ENCODE peak calls at places on chromosomes 5 and 9, in nine cellular contexts. D, C, X, A, Y, M, L, W and S are unnamed samples.

GRCh38 chr9:132864691-132865090 is 13.4 kb downstream of the AK8 start:
- DNase-seq in D (no peak), C (no peak), X (no peak), A (no peak), Y (no peak), M (no peak), L (no peak), W (no peak), S (no peak)

GRCh38 chr9:130444565-130445221 is at the start of gene ASS1:
- DNase-seq in D (peak), C (peak), X (peak), A (no peak), Y (peak), M (peak), L (peak), W (no peak), S (peak)

GRCh38 chr9:122807271-122807900 is 7.5 kb downstream of the OR1K1 start:
- DNase-seq in D (no peak), C (no peak), X (no peak), A (no peak), Y (no peak), M (no peak), L (no peak), W (no peak), S (no peak)

GRCh38 chr5:108753877-108754276 is 6.2 kb downstream of the FER start:
- DNase-seq in D (no peak), C (no peak), X (no peak), A (no peak), Y (no peak), M (no peak), L (no peak), W (no peak), S (no peak)

GRCh38 chr9:35974800-35975199 is 16.8 kb upstream of the OR2S2 start:
- DNase-seq in D (no peak), C (no peak), X (no peak), A (no peak), Y (no peak), M (no peak), L (no peak), W (no peak), S (no peak)

GRCh38 chr5:145953202-145953601 is 16.8 kb downstream of the SH3RF2 start:
- DNase-seq in D (no peak), C (no peak), X (no peak), A (no peak), Y (no peak), M (no peak), L (no peak), W (no peak), S (peak)

GRCh38 chr5:60014331-60014730 is 120.8 kb upstream of the PDE4D start:
- DNase-seq in D (no peak), C (no peak), X (no peak), A (no peak), Y (no peak), M (no peak), L (no peak), W (no peak), S (no peak)

GRCh38 chr9:130765135-130766030 is 69.7 kb upstream of the ABL1 start:
- DNase-seq in D (no peak), C (peak), X (no peak), A (no peak), Y (no peak), M (no peak), L (no peak), W (no peak), S (no peak)

GRCh38 chr5:132046915-132047314 is 13.5 kb upstream of the IL3 start:
- DNase-seq in D (peak), C (no peak), X (no peak), A (no peak), Y (no peak), M (no peak), L (no peak), W (no peak), S (peak)

GRCh38 chr5:103456476-103456875 is 106.1 kb downstream of the NUDT12 start:
- DNase-seq in D (no peak), C (no peak), X (no peak), A (no peak), Y (no peak), M (no peak), L (no peak), W (no peak), S (no peak)

GRCh38 chr9:132026932-132027585 is 52.6 kb downstream of the MED27 start:
- DNase-seq in D (no peak), C (peak), X (no peak), A (no peak), Y (no peak), M (no peak), L (no peak), W (no peak), S (no peak)

GRCh38 chr5:162160401-162160800 is 92.8 kb downstream of the GABRG2 start:
- DNase-seq in D (no peak), C (no peak), X (no peak), A (no peak), Y (no peak), M (no peak), L (no peak), W (no peak), S (no peak)

GRCh38 chr5:42807722-42808447 is 3.8 kb downstream of the SELENOP start:
- DNase-seq in D (no peak), C (no peak), X (peak), A (no peak), Y (no peak), M (peak), L (no peak), W (no peak), S (no peak)

GRCh38 chr5:34957857-34958690 is 28.7 kb downstream of the DNAJC21 start:
- DNase-seq in D (no peak), C (peak), X (no peak), A (peak), Y (no peak), M (peak), L (peak), W (no peak), S (peak)

GRCh38 chr5:141094481-141095262 is at the start of gene PCDHB2:
- DNase-seq in D (no peak), C (peak), X (no peak), A (peak), Y (no peak), M (peak), L (peak), W (no peak), S (peak)

GRCh38 chr5:65024681-65025080 is 256.0 kb downstream of the CWC27 start:
- DNase-seq in D (no peak), C (no peak), X (no peak), A (no peak), Y (no peak), M (no peak), L (no peak), W (no peak), S (no peak)
- TF ChIP-seq CTCF in D (no peak), C (no peak), X (no peak), A (no peak), Y (no peak), M (no peak), L (no peak), W (no peak), S (no peak)

DNA sequence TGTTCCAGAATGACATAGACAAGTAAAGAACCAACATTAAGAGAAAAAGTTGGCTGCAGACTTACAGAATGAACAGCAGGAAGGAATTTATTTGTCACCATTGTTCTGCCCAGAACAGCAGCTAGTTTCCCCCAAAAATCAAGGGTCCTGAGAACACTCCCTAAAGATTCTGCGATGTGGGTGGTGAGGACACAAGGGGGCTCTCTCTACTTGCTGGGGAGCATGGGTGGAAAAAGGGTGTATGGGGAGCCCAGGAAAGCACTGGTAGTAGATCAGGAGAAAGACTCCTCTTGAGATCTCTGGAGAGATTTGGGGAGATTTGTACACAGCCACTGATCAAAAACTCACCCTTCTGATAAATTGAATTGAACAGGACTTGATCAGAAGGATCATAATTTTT is 316.5 kb downstream of the KCTD16 start:
- DNase-seq in D (no peak), C (no peak), X (no peak), A (no peak), Y (no peak), M (no peak), L (no peak), W (no peak), S (no peak)
- TF ChIP-seq CTCF in D (no peak), C (no peak), X (no peak), A (no peak), Y (no peak), M (no peak), L (no peak), W (no peak), S (no peak)

DNA sequence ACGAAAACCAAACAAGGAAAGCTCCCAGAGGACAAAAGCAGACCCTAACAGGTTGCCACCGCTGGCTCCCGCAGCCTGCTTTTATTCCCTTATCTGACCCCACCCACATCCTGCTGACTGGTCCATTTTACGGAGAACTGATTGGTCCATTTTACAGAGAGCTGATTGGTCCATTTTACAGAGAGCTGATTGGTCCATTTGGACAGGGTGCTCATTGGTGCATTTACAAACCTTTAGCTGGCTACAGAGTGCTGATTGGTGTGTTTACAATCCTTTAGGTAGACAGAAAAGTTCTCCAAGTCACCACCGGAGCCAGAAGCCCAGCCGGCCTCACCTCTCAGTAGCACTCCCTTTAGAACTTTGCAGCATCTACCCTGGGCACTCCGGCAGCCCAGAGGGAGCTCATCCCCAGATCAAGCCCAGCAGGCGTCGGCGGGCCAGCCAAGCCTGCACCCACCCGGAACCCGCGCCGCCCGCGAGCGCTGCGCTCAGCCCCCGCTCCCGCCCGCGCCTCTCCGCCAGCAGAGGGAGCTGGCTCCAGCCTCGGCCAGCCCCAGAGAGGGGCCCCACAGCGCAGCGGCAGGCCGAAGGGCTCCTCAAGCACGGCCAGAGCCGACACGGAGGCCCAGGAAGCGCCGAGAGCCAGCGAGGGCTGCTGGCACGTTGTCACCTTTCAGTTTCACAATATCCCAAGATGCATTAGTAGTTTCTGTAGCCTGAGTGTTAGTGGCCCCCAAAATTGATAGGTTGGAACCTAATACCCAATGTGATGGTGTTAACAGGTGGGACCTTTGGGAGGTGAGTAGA is 35.3 kb upstream of the CLPTM1L start:
- DNase-seq in D (no peak), C (peak), X (no peak), A (peak), Y (no peak), M (peak), L (peak), W (no peak), S (peak)
- TF ChIP-seq CTCF in D (peak), C (peak), X (peak), A (peak), Y (peak), M (peak), L (peak), W (no peak), S (peak)

GRCh38 chr9:87500491-87500890 is 2.8 kb downstream of the DAPK1 start:
- DNase-seq in D (no peak), C (no peak), X (no peak), A (no peak), Y (no peak), M (no peak), L (no peak), W (no peak), S (no peak)
- TF ChIP-seq CTCF in D (no peak), C (peak), X (no peak), A (peak), Y (no peak), M (no peak), L (no peak), W (no peak), S (peak)

GRCh38 chr5:171388816-171389168 is 1.1 kb downstream of the NPM1 start:
- DNase-seq in D (no peak), C (no peak), X (no peak), A (no peak), Y (no peak), M (no peak), L (no peak), W (no peak), S (no peak)

GRCh38 chr5:171387255-171387969 is at the start of gene NPM1:
- DNase-seq in D (peak), C (peak), X (peak), A (peak), Y (peak), M (peak), L (peak), W (peak), S (peak)

GRCh38 chr5:171386006-171386671 is 1.5 kb upstream of the NPM1 start:
- DNase-seq in D (no peak), C (no peak), X (no peak), A (no peak), Y (no peak), M (no peak), L (no peak), W (no peak), S (no peak)

GRCh38 chr5:171386861-171387254 is 791 bp upstream of the NPM1 start:
- DNase-seq in D (no peak), C (no peak), X (no peak), A (no peak), Y (no peak), M (peak), L (no peak), W (no peak), S (peak)

GRCh38 chr5:171387970-171388815 is 544 bp downstream of the NPM1 start:
- DNase-seq in D (peak), C (peak), X (peak), A (peak), Y (peak), M (peak), L (peak), W (peak), S (peak)
- TF ChIP-seq CTCF in D (no peak), C (no peak), X (no peak), A (no peak), Y (no peak), M (no peak), L (no peak), W (no peak), S (no peak)